ENCODE peak calls at places on chromosomes 11 and 22, in six cellular contexts. G is A549, X is testis, Y is ovary, T is heart left ventricle, U is suprapubic skin. E is an unnamed sample.

GRCh38 chr22:48050836-48051235 is 1288.4 kb downstream of the TBC1D22A start:
- DNase-seq in Y (no peak), G (no peak), U (peak), T (no peak), X (no peak), E (no peak)

GRCh38 chr22:44164031-44164430 is 16.7 kb upstream of the PARVG start:
- DNase-seq in U (no peak), G (no peak), T (no peak), Y (no peak), X (no peak), E (no peak)

GRCh38 chr11:85299247-85299646 is 327.9 kb downstream of the DLG2 start:
- DNase-seq in T (no peak), U (no peak), G (peak), X (no peak), Y (no peak), E (peak)

GRCh38 chr11:86484795-86485166 is 110.1 kb downstream of the CCDC81 start:
- DNase-seq in T (no peak), G (no peak), Y (no peak), U (no peak), X (no peak), E (no peak)

GRCh38 chr11:12091957-12092558 is 18.3 kb upstream of the MICAL2 start:
- DNase-seq in U (no peak), X (peak), T (no peak), G (no peak), Y (no peak), E (no peak)

GRCh38 chr11:68191661-68192579 is 21.2 kb downstream of the KMT5B start:
- DNase-seq in G (no peak), X (no peak), T (no peak), Y (no peak), U (no peak), E (no peak)

GRCh38 chr11:46760429-46761128 is 41.6 kb downstream of the F2 start:
- DNase-seq in X (no peak), U (no peak), G (no peak), T (no peak), Y (no peak), E (no peak)

GRCh38 chr22:32079110-32080089 is 36.3 kb downstream of the SLC5A1 start:
- DNase-seq in Y (no peak), U (no peak), T (no peak), X (peak), G (peak), E (peak)

GRCh38 chr11:126890561-126890960 is 110.0 kb downstream of the KIRREL3 start:
- DNase-seq in Y (no peak), U (no peak), T (no peak), G (no peak), X (no peak), E (no peak)

GRCh38 chr11:7690648-7691047 is 15.6 kb downstream of the OVCH2 start:
- DNase-seq in G (no peak), X (no peak), T (no peak), U (no peak), Y (no peak), E (no peak)

GRCh38 chr11:95674669-95675358 is 114.8 kb downstream of the FAM76B start:
- DNase-seq in T (no peak), X (no peak), U (no peak), G (no peak), Y (no peak), E (no peak)

GRCh38 chr22:38503021-38503420 is 3.1 kb downstream of the DDX17 start:
- DNase-seq in T (no peak), Y (no peak), U (no peak), G (no peak), X (no peak), E (no peak)

GRCh38 chr22:38501797-38502672 is 4.1 kb downstream of the DDX17 start:
- DNase-seq in T (no peak), G (no peak), U (no peak), X (no peak), Y (no peak), E (no peak)

GRCh38 chr22:38506118-38506962 is at the start of gene DDX17:
- DNase-seq in Y (peak), G (peak), X (peak), T (peak), U (peak), E (peak)

GRCh38 chr22:38505595-38506117 is 455 bp downstream of the DDX17 start:
- DNase-seq in U (peak), X (peak), G (peak), T (peak), Y (peak), E (peak)

DNA sequence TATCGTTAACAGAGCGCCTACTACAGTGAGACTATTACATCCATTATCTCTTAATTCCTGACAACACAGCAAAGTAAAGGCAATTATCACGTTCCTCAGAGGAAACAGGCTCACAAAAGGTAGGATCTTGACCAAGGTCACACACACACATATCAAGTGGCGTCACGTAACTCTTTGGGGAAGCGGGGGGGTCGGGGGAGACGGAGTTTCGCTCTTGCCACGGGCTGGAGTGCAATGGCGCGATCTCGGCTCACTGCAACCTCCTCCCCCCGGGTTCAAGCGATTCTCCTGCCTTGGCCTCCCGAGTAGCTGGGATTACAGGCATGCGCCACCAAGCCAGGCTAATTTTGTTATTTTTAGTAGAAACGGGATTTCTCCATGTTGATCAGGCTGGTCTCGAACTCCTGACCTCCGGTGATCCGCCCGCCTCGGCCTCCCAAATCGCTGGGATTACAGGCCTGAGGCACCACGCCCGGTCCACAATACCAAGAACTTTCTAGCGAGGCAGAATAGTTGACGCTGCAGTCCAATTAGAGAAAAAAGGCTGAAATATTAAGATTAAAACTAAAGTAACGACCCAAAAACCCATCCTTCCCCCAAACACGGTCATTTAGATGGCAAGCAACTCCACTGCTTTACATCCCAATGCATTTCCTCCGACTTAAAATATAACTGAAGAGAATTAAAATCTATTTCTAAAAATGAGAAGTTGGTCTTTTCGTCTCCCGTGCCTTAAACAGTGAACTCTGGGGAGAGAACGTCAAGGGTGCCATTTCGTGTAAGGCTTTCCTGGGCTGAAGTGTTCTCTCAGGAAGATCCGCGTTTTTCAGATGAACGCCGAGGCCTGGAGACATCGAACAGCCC is 1.1 kb downstream of the DDX17 start:
- DNase-seq in T (peak), X (peak), U (no peak), Y (peak), G (peak), E (no peak)
- TF ChIP-seq POLR2A in T (no peak), X (no peak), U (no peak), Y (no peak), G (no peak), E (no peak)

GRCh38 chr11:62666259-62666926 is 1.3 kb downstream of the CSKMT start:
- DNase-seq in Y (no peak), X (no peak), T (no peak), U (no peak), G (no peak), E (no peak)
- TF ChIP-seq POLR2A in Y (no peak), X (no peak), T (no peak), U (no peak), G (no peak), E (no peak)

GRCh38 chr11:110295487-110296225 is 758 bp downstream of the RDX start:
- DNase-seq in T (peak), G (peak), X (peak), Y (peak), U (peak), E (no peak)
- TF ChIP-seq POLR2A in T (no peak), G (no peak), X (no peak), Y (peak), U (no peak), E (no peak)

GRCh38 chr11:22800482-22800881 is 29.1 kb downstream of the SVIP start:
- DNase-seq in U (no peak), X (no peak), T (no peak), Y (no peak), G (no peak), E (no peak)

GRCh38 chr11:22798890-22799289 is 30.7 kb downstream of the SVIP start:
- DNase-seq in Y (no peak), T (no peak), U (no peak), G (no peak), X (no peak), E (no peak)

GRCh38 chr11:22797081-22797480 is 32.5 kb downstream of the SVIP start:
- DNase-seq in X (no peak), G (no peak), U (no peak), T (no peak), Y (no peak), E (no peak)

GRCh38 chr11:22792497-22792896 is 37.1 kb downstream of the SVIP start:
- DNase-seq in Y (no peak), U (no peak), X (peak), G (peak), T (no peak), E (peak)

DNA sequence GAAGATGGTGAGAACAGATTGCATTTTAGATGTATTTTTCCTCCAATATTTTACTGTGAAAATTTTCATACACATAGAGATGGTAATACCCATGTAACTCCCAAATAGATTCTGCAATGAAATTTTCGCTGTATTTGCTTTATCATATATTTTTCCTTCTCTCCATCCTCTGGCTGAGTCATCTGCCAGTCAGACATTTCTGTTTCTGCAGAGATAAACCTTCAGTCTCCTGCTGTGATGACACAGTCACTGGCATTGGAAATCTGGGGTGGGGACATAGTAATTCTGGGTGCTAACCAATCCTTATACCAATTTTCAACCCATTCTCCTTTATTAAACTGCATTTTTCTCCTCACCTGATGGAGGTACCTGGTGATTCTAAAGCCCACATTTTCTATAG is 33.7 kb downstream of the SVIP start:
- DNase-seq in U (no peak), Y (no peak), X (no peak), G (no peak), T (no peak), E (no peak)
- TF ChIP-seq POLR2A in U (no peak), Y (no peak), X (no peak), G (no peak), T (no peak), E (no peak)

GRCh38 chr22:36156515-36157419 is 3.8 kb downstream of the APOL3 start:
- DNase-seq in T (peak), U (peak), X (peak), G (no peak), Y (peak), E (peak)
- TF ChIP-seq POLR2A in T (no peak), U (peak), X (no peak), G (no peak), Y (peak), E (no peak)

GRCh38 chr11:2901854-2902783 is 16.5 kb upstream of the CDKN1C start:
- DNase-seq in U (peak), X (peak), Y (peak), G (peak), T (peak), E (peak)

GRCh38 chr11:2904153-2905052 is 18.8 kb upstream of the CDKN1C start:
- DNase-seq in U (no peak), X (no peak), T (no peak), Y (no peak), G (peak), E (no peak)

GRCh38 chr11:2901196-2901796 is 15.7 kb upstream of the CDKN1C start:
- DNase-seq in U (no peak), X (no peak), G (no peak), T (peak), Y (no peak), E (no peak)

GRCh38 chr11:2903672-2904011 is 18.1 kb upstream of the CDKN1C start:
- DNase-seq in G (no peak), X (no peak), Y (no peak), U (no peak), T (no peak), E (no peak)

GRCh38 chr11:2902784-2903671 is 17.5 kb upstream of the CDKN1C start:
- DNase-seq in G (peak), U (no peak), T (no peak), X (no peak), Y (no peak), E (no peak)
- TF ChIP-seq POLR2A in G (peak), U (no peak), T (no peak), X (no peak), Y (no peak), E (no peak)